ENCODE peak calls at places on chromosomes 3 and 15, in four cellular contexts. K is ovary, S is H4, M is left ventricle myocardium inferior. R is an unnamed sample.

GRCh38 chr3:52722491-52722890 is 16.6 kb downstream of the SPCS1 start:
- DNase-seq in K (no peak), S (no peak), M (no peak), R (no peak)

GRCh38 chr3:47288966-47289910 is 6.5 kb downstream of the KLHL18 start:
- DNase-seq in K (no peak), S (no peak), M (no peak), R (no peak)

GRCh38 chr3:37806505-37807291 is 55.0 kb upstream of the CTDSPL start:
- DNase-seq in K (no peak), S (no peak), M (no peak), R (no peak)

GRCh38 chr3:171165986-171166385 is 139.5 kb upstream of the SLC2A2 start:
- DNase-seq in K (no peak), S (no peak), M (no peak), R (no peak)

GRCh38 chr15:48632651-48633050 is 12.9 kb downstream of the FBN1 start:
- DNase-seq in K (no peak), S (no peak), M (no peak), R (no peak)

GRCh38 chr3:184229424-184230080 is at the start of gene VWA5B2:
- DNase-seq in K (no peak), S (peak), M (peak), R (peak)

GRCh38 chr3:173902866-173903265 is 505.3 kb downstream of the NLGN1 start:
- DNase-seq in K (no peak), S (no peak), M (no peak), R (no peak)

GRCh38 chr15:91228890-91229289 is 128.8 kb downstream of the SV2B start:
- DNase-seq in K (no peak), S (no peak), M (no peak), R (no peak)

GRCh38 chr3:124760601-124761000 is 30.3 kb downstream of the UMPS start:
- DNase-seq in K (no peak), S (no peak), M (no peak), R (no peak)

GRCh38 chr3:10667269-10667668 is 148.8 kb upstream of the SLC6A11 start:
- DNase-seq in K (no peak), S (no peak), M (no peak), R (no peak)

GRCh38 chr3:141425523-141426233 is 57.4 kb downstream of the ZBTB38 start:
- DNase-seq in K (no peak), S (no peak), M (no peak), R (no peak)

GRCh38 chr3:70049761-70050160 is 50.2 kb downstream of the SAMMSON start:
- DNase-seq in K (no peak), S (peak), M (no peak), R (no peak)

GRCh38 chr15:39887832-39888231 is 32.2 kb downstream of the GPR176 start:
- DNase-seq in K (no peak), S (peak), M (no peak), R (no peak)

GRCh38 chr15:101368868-101369642 is 74.0 kb upstream of the SNRPA1 start:
- DNase-seq in K (no peak), S (no peak), M (peak), R (no peak)

GRCh38 chr15:59543721-59544547 is 67.6 kb upstream of the GCNT3 start:
- DNase-seq in K (no peak), S (no peak), M (no peak), R (no peak)

GRCh38 chr15:73079570-73079969 is 27.3 kb downstream of the NEO1 start:
- DNase-seq in K (no peak), S (no peak), M (no peak), R (no peak)

GRCh38 chr3:65019412-65020093 is 331.8 kb upstream of the ADAMTS9 start:
- DNase-seq in K (no peak), S (no peak), M (no peak), R (no peak)

GRCh38 chr15:46091860-46092450 is 457.1 kb downstream of the SQOR start:
- DNase-seq in K (no peak), S (peak), M (no peak), R (no peak)

GRCh38 chr3:94301346-94301745 is 238.5 kb downstream of the NSUN3 start:
- DNase-seq in K (no peak), S (no peak), M (no peak), R (no peak)

GRCh38 chr15:40327338-40327917 is 3.9 kb downstream of the INAFM2 start:
- DNase-seq in K (no peak), S (no peak), M (no peak), R (no peak)

GRCh38 chr15:85810075-85810474 is 15.3 kb upstream of the KLHL25 start:
- DNase-seq in K (no peak), S (no peak), M (no peak), R (no peak)

GRCh38 chr15:70142072-70142321 is 44.3 kb upstream of the TLE3 start:
- DNase-seq in K (no peak), S (no peak), M (no peak), R (no peak)

GRCh38 chr3:44762170-44762677 is 630 bp downstream of the KIF15 start:
- DNase-seq in K (no peak), S (no peak), M (no peak), R (no peak)

GRCh38 chr15:80800067-80800466 is 20.9 kb downstream of the CEMIP start:
- DNase-seq in K (no peak), S (no peak), M (no peak), R (no peak)

GRCh38 chr3:124007186-124007585 is 15.3 kb upstream of the ROPN1 start:
- DNase-seq in K (no peak), S (no peak), M (no peak), R (no peak)

GRCh38 chr3:114671741-114672510 is 378.1 kb downstream of the TIGIT start:
- DNase-seq in K (no peak), S (peak), M (no peak), R (no peak)

GRCh38 chr15:68107142-68107541 is 53.0 kb downstream of the PIAS1 start:
- DNase-seq in K (no peak), S (no peak), M (no peak), R (no peak)

GRCh38 chr3:171874251-171874679 is 31.1 kb downstream of the TMEM212 start:
- DNase-seq in K (no peak), S (peak), M (no peak), R (no peak)

GRCh38 chr3:183478501-183478900 is 50.1 kb upstream of the MCF2L2 start:
- DNase-seq in K (no peak), S (no peak), M (no peak), R (no peak)

GRCh38 chr15:84869510-84869909 is 15.0 kb upstream of the SLC28A1 start:
- DNase-seq in K (no peak), S (no peak), M (no peak), R (no peak)

GRCh38 chr3:147191795-147192385 is 214.5 kb downstream of the ZIC4 start:
- DNase-seq in K (no peak), S (peak), M (no peak), R (no peak)

GRCh38 chr3:29922990-29923746 is 642.3 kb downstream of the RBMS3 start:
- DNase-seq in K (no peak), S (peak), M (peak), R (no peak)

GRCh38 chr15:57213783-57214366 is 162.4 kb upstream of the CGNL1 start:
- DNase-seq in K (no peak), S (peak), M (no peak), R (no peak)

GRCh38 chr3:33023176-33024136 is 72.0 kb downstream of the CCR4 start:
- DNase-seq in K (no peak), S (no peak), M (no peak), R (no peak)

GRCh38 chr15:47339800-47340575 is 377.3 kb upstream of the SEMA6D start:
- DNase-seq in K (peak), S (no peak), M (no peak), R (no peak)

GRCh38 chr3:61005591-61005990 is 245.7 kb downstream of the FHIT start:
- DNase-seq in K (no peak), S (no peak), M (no peak), R (no peak)

GRCh38 chr15:58285212-58285920 is 146.4 kb upstream of the LIPC start:
- DNase-seq in K (no peak), S (no peak), M (no peak), R (no peak)

GRCh38 chr15:101579766-101580165 is 72.4 kb downstream of the TM2D3 start:
- DNase-seq in K (no peak), S (peak), M (no peak), R (no peak)

R was measured in stimulated activated CD4-positive, alpha-beta T cell treated with anti-CD3 and anti-CD28 coated beads, Interleukin-1b, Interleukin-23, amount 100 ng/mL, for 24 hours.